ENCODE peak calls at places on chromosomes 6 and 20, in four cellular contexts. W is HepG2, V is H1, H is GM12878. C is an unnamed sample.

GRCh38 chr6:12866422-12867029 is 150.0 kb downstream of the PHACTR1 start:
- DNase-seq in W (no peak), V (no peak), H (no peak), C (no peak)

GRCh38 chr20:4710106-4710475 is 11.6 kb upstream of the PRND start:
- DNase-seq in W (no peak), V (no peak), H (no peak), C (no peak)

GRCh38 chr6:166927240-166927941 is 29.0 kb downstream of the RNASET2 start:
- DNase-seq in W (no peak), V (no peak), H (no peak), C (no peak)

GRCh38 chr6:31660224-31660997 is at the start of gene C6orf47:
- DNase-seq in W (peak; percentile 79), V (peak; percentile 90), H (no peak), C (peak; percentile 68)

GRCh38 chr6:157249756-157250155 is 73.6 kb downstream of the TMEM242 start:
- DNase-seq in W (no peak), V (no peak), H (no peak), C (no peak)

GRCh38 chr6:167956983-167957492 is 40.4 kb upstream of the KIF25 start:
- DNase-seq in W (peak; percentile 74), V (no peak), H (no peak), C (no peak)

GRCh38 chr6:37308084-37308817 is 45.5 kb upstream of the RNF8 start:
- DNase-seq in W (no peak), V (no peak), H (no peak), C (no peak)

GRCh38 chr6:169800668-169801395 is 49.4 kb downstream of the ERMARD start:
- DNase-seq in W (peak; percentile 91), V (peak; percentile 44), H (no peak), C (no peak)

GRCh38 chr6:22411408-22412105 is 114.7 kb upstream of the PRL start:
- DNase-seq in W (no peak), V (no peak), H (no peak), C (no peak)

GRCh38 chr20:9147553-9148024 is 78.7 kb downstream of the PLCB4 start:
- DNase-seq in W (no peak), V (no peak), H (no peak), C (no peak)

GRCh38 chr6:87366428-87366827 is 21.8 kb downstream of the C6orf163 start:
- DNase-seq in W (no peak), V (no peak), H (no peak), C (no peak)

GRCh38 chr20:34312024-34312460 is 8.9 kb upstream of the AHCY start:
- DNase-seq in W (no peak), V (peak; percentile 74), H (no peak), C (no peak)

GRCh38 chr20:39885975-39886649 is 802.9 kb downstream of the MAFB start:
- DNase-seq in W (peak; percentile 21), V (peak; percentile 66), H (no peak), C (peak; percentile 85)

GRCh38 chr6:170192905-170193304 is 98.0 kb downstream of the DLL1 start:
- DNase-seq in W (no peak), V (no peak), H (no peak), C (no peak)

GRCh38 chr20:1381753-1382591 is 10.9 kb downstream of the FKBP1A start:
- DNase-seq in W (no peak), V (no peak), H (no peak), C (no peak)

GRCh38 chr20:39850236-39850635 is 838.8 kb downstream of the MAFB start:
- DNase-seq in W (no peak), V (no peak), H (no peak), C (no peak)

GRCh38 chr20:7196481-7196880 is 429.0 kb downstream of the BMP2 start:
- DNase-seq in W (no peak), V (no peak), H (no peak), C (no peak)

GRCh38 chr6:134247271-134247833 is 70.6 kb downstream of the SGK1 start:
- DNase-seq in W (no peak), V (no peak), H (peak; percentile 97), C (no peak)

GRCh38 chr6:42316390-42316970 is 98.8 kb upstream of the MRPS10 start:
- DNase-seq in W (no peak), V (no peak), H (peak; percentile 12), C (peak; percentile 27)

GRCh38 chr6:42313941-42314570 is 96.4 kb upstream of the MRPS10 start:
- DNase-seq in W (no peak), V (no peak), H (no peak), C (no peak)

GRCh38 chr6:42314571-42314950 is 96.9 kb upstream of the MRPS10 start:
- DNase-seq in W (no peak), V (no peak), H (no peak), C (no peak)

GRCh38 chr6:42315991-42316378 is 98.3 kb upstream of the MRPS10 start:
- DNase-seq in W (peak; percentile 48), V (no peak), H (no peak), C (peak; percentile 54)

DNA sequence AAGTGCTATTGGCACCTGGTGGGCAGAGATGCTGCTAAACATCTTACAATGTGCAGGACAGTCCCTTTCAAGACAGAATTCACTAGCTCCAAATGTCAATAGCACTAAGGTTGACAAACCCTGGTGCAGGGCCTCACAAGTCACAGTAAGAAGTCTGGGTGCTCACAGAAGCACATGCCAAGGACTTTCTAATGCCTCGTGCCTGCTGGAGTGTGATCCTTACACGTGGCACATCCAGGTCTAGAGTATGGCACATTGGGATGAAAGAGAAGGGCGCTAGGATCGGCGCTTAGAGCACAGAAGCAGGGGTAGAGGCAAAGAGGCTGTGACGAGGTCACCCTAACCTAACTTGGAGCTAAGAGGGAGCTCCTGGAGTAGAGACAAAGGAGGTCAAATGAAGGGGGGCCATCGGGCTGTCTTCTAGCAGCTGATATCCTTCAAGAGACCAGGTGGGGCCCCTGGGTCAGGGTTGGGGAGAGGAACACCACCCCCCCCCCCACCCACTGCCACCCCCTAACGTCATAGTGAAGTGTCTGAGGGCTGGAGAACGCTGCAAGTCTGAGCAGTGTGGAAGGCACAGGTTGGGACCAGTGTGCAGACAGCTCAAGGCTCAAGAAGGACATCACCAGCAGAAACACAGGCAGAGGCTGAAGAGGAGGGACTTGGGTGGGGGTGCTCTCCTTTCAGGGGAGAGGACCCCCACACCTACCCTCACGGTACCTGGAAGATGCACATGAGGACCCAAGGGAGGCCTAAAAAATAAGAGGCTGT is 97.7 kb upstream of the MRPS10 start:
- DNase-seq in W (no peak), V (no peak), H (no peak), C (no peak)
- TF ChIP-seq SUZ12 in W (no peak), V (no peak), H (no peak), C (no peak)

GRCh38 chr6:33432546-33432945 is 12.7 kb downstream of the SYNGAP1 start:
- DNase-seq in W (no peak), V (no peak), H (no peak), C (no peak)
- H3K4me3 ChIP-seq in W (no peak overlapping the region), V (peak overlapping the region; percentile 54), H (peak overlapping the region; percentile 80), C (peak overlapping the region; percentile 39)

GRCh38 chr20:25282796-25283195 is 34.9 kb downstream of the PYGB start:
- DNase-seq in W (no peak), V (peak; percentile 30), H (no peak), C (no peak)
- H3K36me3 ChIP-seq in W (peaks cover 94% of the 10 kb centered on the region), V (peaks cover 25% of the 10 kb centered on the region), H (peaks cover 10% of the 10 kb centered on the region), C (peaks cover 95% of the 10 kb centered on the region)

GRCh38 chr6:16850332-16851022 is 89.2 kb upstream of the ATXN1 start:
- DNase-seq in W (no peak), V (no peak), H (no peak), C (no peak)
- TF ChIP-seq SUZ12 in W (no peak), V (no peak), H (no peak), C (no peak)

GRCh38 chr6:35634316-35634715 is 54.4 kb downstream of the FKBP5 start:
- DNase-seq in W (no peak), V (no peak), H (no peak), C (no peak)
- H3K4me3 ChIP-seq in W (no peak overlapping the region), V (no peak overlapping the region), H (no peak overlapping the region), C (no peak overlapping the region)

GRCh38 chr20:58466729-58467571 is 48.2 kb downstream of the APCDD1L start:
- DNase-seq in W (no peak), V (peak; percentile 54), H (no peak), C (no peak)
- H3K36me3 ChIP-seq in W (no peaks in the 10 kb centered on the region), V (no peaks in the 10 kb centered on the region), H (no peaks in the 10 kb centered on the region), C (no peaks in the 10 kb centered on the region)

GRCh38 chr6:140398076-140398475 is 1023.6 kb upstream of the CITED2 start:
- DNase-seq in W (no peak), V (no peak), H (no peak), C (no peak)

GRCh38 chr6:140403020-140403419 is 1028.6 kb upstream of the CITED2 start:
- DNase-seq in W (no peak), V (no peak), H (no peak), C (no peak)

DNA sequence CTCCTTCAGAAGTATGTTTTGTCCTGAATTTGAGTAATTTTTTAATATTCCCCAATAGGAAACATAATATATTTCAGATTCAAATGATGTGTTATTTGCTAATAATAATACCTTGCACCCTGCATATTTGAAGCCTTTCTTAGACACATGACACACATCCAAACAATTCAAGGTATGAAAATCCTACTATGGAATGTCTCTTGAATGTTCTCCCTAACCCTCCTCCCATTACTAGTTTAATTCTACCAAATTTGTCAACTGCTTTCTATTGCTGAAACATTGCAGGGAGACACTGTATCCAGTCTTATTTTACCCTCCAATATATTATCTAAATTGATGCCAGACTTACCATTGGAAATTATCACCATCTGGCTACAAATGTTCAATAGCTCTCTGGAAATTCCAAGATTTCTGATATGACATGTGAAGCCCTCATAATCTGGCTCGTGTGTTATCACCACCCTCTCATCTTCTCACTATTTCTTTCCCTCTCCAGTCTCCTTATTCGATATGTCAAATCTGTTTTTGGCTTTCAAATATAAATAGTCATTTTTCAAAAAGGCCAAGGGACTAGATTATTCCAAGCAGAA is 1027.3 kb upstream of the CITED2 start:
- DNase-seq in W (no peak), V (no peak), H (no peak), C (no peak)
- TF ChIP-seq SUZ12 in W (no peak), V (no peak), H (no peak), C (no peak)

GRCh38 chr6:65924411-65924810 is 217.4 kb upstream of the EYS start:
- DNase-seq in W (no peak), V (no peak), H (no peak), C (no peak)

GRCh38 chr6:65927141-65927540 is 220.1 kb upstream of the EYS start:
- DNase-seq in W (no peak), V (no peak), H (no peak), C (no peak)

DNA sequence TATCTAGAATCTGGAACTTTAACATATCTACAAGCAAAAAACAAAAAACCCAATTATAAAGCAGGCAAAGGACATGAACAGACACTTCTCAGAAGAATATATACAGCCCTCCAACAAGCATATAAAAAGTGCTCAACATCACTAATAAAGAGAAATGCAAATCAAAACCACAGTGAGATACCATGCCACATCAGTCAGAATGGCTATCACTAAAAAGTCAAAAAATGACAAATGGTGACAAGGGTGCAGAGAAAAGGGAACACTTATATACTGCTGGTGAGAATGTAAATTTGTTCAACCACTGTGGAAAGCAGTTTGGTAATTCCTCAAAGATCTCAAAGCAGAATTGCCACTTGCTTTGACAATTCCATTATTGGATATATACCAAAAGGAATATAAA is 215.0 kb upstream of the EYS start:
- DNase-seq in W (no peak), V (no peak), H (peak; percentile 20), C (no peak)
- H3K4me3 ChIP-seq in W (no peak overlapping the region), V (no peak overlapping the region), H (no peak overlapping the region), C (no peak overlapping the region)

GRCh38 chr6:111550953-111551352 is 54.7 kb downstream of the TRAF3IP2 start:
- DNase-seq in W (no peak), V (no peak), H (no peak), C (no peak)
- H3K36me3 ChIP-seq in W (no peaks in the 10 kb centered on the region), V (no peaks in the 10 kb centered on the region), H (no peaks in the 10 kb centered on the region), C (no peaks in the 10 kb centered on the region)

C was measured in NT2/D1.